ENCODE peak calls at places on chromosomes 11 and 22, in ten cellular contexts. P is HEK293T; G is psoas muscle; L is stimulated activated CD8-positive, alpha-beta memory T cell treated with anti-CD3 and anti-CD28 coated beads, Interleukin-2, amount 100 ng/mL, for 48 hours; C is AG08396; J is substantia nigra; Y is upper lobe of right lung; O is islet precursor cell; F is effector memory CD4-positive, alpha-beta T cell; A is stimulated activated CD4-positive, alpha-beta T cell treated with anti-CD3 and anti-CD28 coated beads, Interleukin-12 subunit alpha, Interleukin-12 subunit beta, amount 100 ng/mL, for 24 hours. X is an unnamed sample.

GRCh38 chr22:30785527-30785926 is 90.9 kb downstream of the OSBP2 start:
- DNase-seq in P (no peak), G (no peak), L (no peak), C (no peak), J (no peak), Y (no peak), O (no peak), F (no peak), A (no peak), X (no peak)

GRCh38 chr11:46682773-46683752 is 17.4 kb downstream of the ARHGAP1 start:
- DNase-seq in P (no peak), G (no peak), L (no peak), C (no peak), J (no peak), Y (no peak), O (no peak), F (no peak), A (no peak), X (peak; percentile 39)

GRCh38 chr11:46537121-46537520 is 56.7 kb downstream of the AMBRA1 start:
- DNase-seq in P (no peak), G (no peak), L (no peak), C (no peak), J (no peak), Y (no peak), O (no peak), F (no peak), A (no peak), X (no peak)

GRCh38 chr11:6612816-6613136 is 760 bp upstream of the TAF10 start:
- DNase-seq in P (no peak), G (peak; percentile 51), L (no peak), C (no peak), J (no peak), Y (no peak), O (no peak), F (peak; percentile 23), A (no peak), X (peak; percentile 76)

GRCh38 chr11:63999349-64000025 is 13.2 kb downstream of the OTUB1 start:
- DNase-seq in P (no peak), G (peak; percentile 71), L (peak; percentile 56), C (peak; percentile 68), J (no peak), Y (no peak), O (peak; percentile 98), F (peak; percentile 53), A (peak; percentile 46), X (peak; percentile 87)

GRCh38 chr22:35593071-35593884 is 23.9 kb downstream of the MB start:
- DNase-seq in P (no peak), G (no peak), L (no peak), C (no peak), J (no peak), Y (no peak), O (no peak), F (no peak), A (no peak), X (no peak)

GRCh38 chr11:3958301-3958700 is 102.8 kb downstream of the STIM1 start:
- DNase-seq in P (no peak), G (no peak), L (no peak), C (no peak), J (no peak), Y (no peak), O (no peak), F (no peak), A (no peak), X (no peak)

GRCh38 chr11:119572481-119573424 is 149.8 kb upstream of the THY1 start:
- DNase-seq in P (no peak), G (no peak), L (no peak), C (no peak), J (no peak), Y (no peak), O (peak; percentile 56), F (no peak), A (no peak), X (no peak)

GRCh38 chr11:2474059-2474901 is 29.5 kb downstream of the KCNQ1 start:
- DNase-seq in P (no peak), G (no peak), L (no peak), C (no peak), J (no peak), Y (peak; percentile 64), O (no peak), F (no peak), A (no peak), X (no peak)

GRCh38 chr11:81989093-81989492 is 744.6 kb downstream of the FAM181B start:
- DNase-seq in P (no peak), G (no peak), L (no peak), C (peak; percentile 9), J (no peak), Y (no peak), O (no peak), F (no peak), A (no peak), X (no peak)

GRCh38 chr22:46970411-46971123 is 208.1 kb downstream of the TBC1D22A start:
- DNase-seq in P (no peak), G (peak; percentile 32), L (no peak), C (no peak), J (no peak), Y (no peak), O (no peak), F (no peak), A (no peak), X (no peak)

GRCh38 chr22:41417622-41418390 is 28.8 kb downstream of the TOB2 start:
- DNase-seq in P (no peak), G (peak; percentile 99), L (no peak), C (no peak), J (peak; percentile 98), Y (peak; percentile 98), O (no peak), F (no peak), A (no peak), X (peak; percentile 90)

GRCh38 chr11:130383363-130384168 is 44.8 kb downstream of the ADAMTS8 start:
- DNase-seq in P (no peak), G (peak; percentile 84), L (no peak), C (peak; percentile 64), J (no peak), Y (no peak), O (peak; percentile 92), F (no peak), A (no peak), X (no peak)